ENCODE peak calls at places on chromosomes 1 and 21, in nine cellular contexts. N is left ventricle myocardium superior, P is HuH-7, K is ecto neural progenitor cell, C is NCI-H1105, U is ovary, L is SJSA1, Z is AG04450, V is HEK293T. I is an unnamed sample.

GRCh38 chr21:42009831-42010506 is at the start of gene ZBTB21:
- DNase-seq in N (peak), P (peak), K (peak), C (peak), U (peak), L (peak), Z (peak), V (peak), I (peak)

GRCh38 chr1:205584732-205585131 is 47.1 kb downstream of the ELK4 start:
- DNase-seq in N (no peak), P (no peak), K (peak), C (no peak), U (no peak), L (no peak), Z (no peak), V (no peak), I (peak)

GRCh38 chr1:214372092-214372491 is 91.1 kb downstream of the SMYD2 start:
- DNase-seq in N (no peak), P (no peak), K (no peak), C (no peak), U (no peak), L (no peak), Z (no peak), V (no peak), I (no peak)

GRCh38 chr21:34877485-34878128 is 171.5 kb downstream of the RUNX1 start:
- DNase-seq in N (no peak), P (no peak), K (no peak), C (peak), U (no peak), L (no peak), Z (no peak), V (no peak), I (no peak)

GRCh38 chr1:201358596-201358995 is 18.9 kb downstream of the TNNT2 start:
- DNase-seq in N (no peak), P (no peak), K (no peak), C (no peak), U (no peak), L (peak), Z (no peak), V (no peak), I (no peak)

GRCh38 chr21:21039624-21040023 is 41.4 kb downstream of the NCAM2 start:
- DNase-seq in N (no peak), P (no peak), K (no peak), C (no peak), U (no peak), L (no peak), Z (no peak), V (no peak), I (no peak)

GRCh38 chr1:65527211-65527610 is 106.7 kb downstream of the LEPR start:
- DNase-seq in N (no peak), P (no peak), K (no peak), C (peak), U (no peak), L (no peak), Z (no peak), V (peak), I (no peak)

GRCh38 chr1:176479920-176480319 is 16.9 kb downstream of the PAPPA2 start:
- DNase-seq in N (no peak), P (no peak), K (peak), C (no peak), U (peak), L (no peak), Z (no peak), V (no peak), I (no peak)

GRCh38 chr1:189606795-189607476 is 870.7 kb downstream of the BRINP3 start:
- DNase-seq in N (no peak), P (no peak), K (no peak), C (no peak), U (no peak), L (no peak), Z (peak), V (no peak), I (no peak)

GRCh38 chr1:32291145-32291707 is 657 bp upstream of the HDAC1 start:
- DNase-seq in N (no peak), P (no peak), K (no peak), C (no peak), U (no peak), L (peak), Z (no peak), V (no peak), I (no peak)

GRCh38 chr1:4064150-4064889 is 164.2 kb upstream of the C1orf174 start:
- DNase-seq in N (no peak), P (no peak), K (no peak), C (no peak), U (no peak), L (no peak), Z (no peak), V (no peak), I (no peak)

GRCh38 chr21:14210738-14211137 is at the start of gene LIPI:
- DNase-seq in N (no peak), P (no peak), K (no peak), C (no peak), U (no peak), L (no peak), Z (no peak), V (no peak), I (no peak)

GRCh38 chr1:234605983-234606730 is 3.8 kb downstream of the IRF2BP2 start:
- DNase-seq in N (peak), P (no peak), K (no peak), C (peak), U (no peak), L (peak), Z (no peak), V (no peak), I (no peak)